ENCODE peak calls at places on chromosomes 13 and 19, in nine cellular contexts. O is GM23248; F is cardiac fibroblast; L is activated naive CD4-positive, alpha-beta T cell; E is stimulated activated CD8-positive, alpha-beta memory T cell treated with anti-CD3 and anti-CD28 coated beads, Interleukin-7, amount 100 ng/mL, for 24 hours; I is SJSA1; A is fibroblast of the aortic adventitia; Z is memory B cell; Q is body of pancreas. G is an unnamed sample.
A peak's percentile ranks its signal among the peaks of the same experiment; 100 is the strongest.

GRCh38 chr13:83880275-83881027 is 1.8 kb downstream of the SLITRK1 start:
- DNase-seq in Z (no peak), I (no peak), A (no peak), Q (no peak), E (no peak), L (no peak), F (no peak), O (no peak), G (no peak)

GRCh38 chr13:110285991-110286923 is 20.7 kb downstream of the COL4A1 start:
- DNase-seq in A (no peak), I (no peak), O (no peak), F (no peak), Z (no peak), L (no peak), Q (no peak), E (no peak), G (no peak)

GRCh38 chr19:29855087-29855486 is 43.3 kb downstream of the CCNE1 start:
- DNase-seq in E (no peak), I (no peak), Q (no peak), O (no peak), A (no peak), Z (no peak), F (no peak), L (no peak), G (no peak)

GRCh38 chr13:111211789-111212516 is 96.8 kb downstream of the ARHGEF7 start:
- DNase-seq in A (peak; percentile 50), O (no peak), I (peak; percentile 58), Z (no peak), F (no peak), E (no peak), L (no peak), Q (no peak), G (no peak)

GRCh38 chr13:52644108-52644507 is 1.9 kb downstream of the HNRNPA1L2 start:
- DNase-seq in L (no peak), Q (no peak), Z (no peak), A (no peak), I (no peak), E (no peak), O (peak; percentile 39), F (peak; percentile 13), G (no peak)

GRCh38 chr13:26475176-26476110 is 82.0 kb upstream of the WASF3 start:
- DNase-seq in L (no peak), I (no peak), F (no peak), Z (no peak), E (no peak), A (no peak), Q (no peak), O (no peak), G (no peak)

GRCh38 chr13:22758245-22758644 is 422.5 kb upstream of the SGCG start:
- DNase-seq in Q (no peak), F (no peak), Z (no peak), L (no peak), I (no peak), O (no peak), E (no peak), A (no peak), G (no peak)

GRCh38 chr13:47215741-47216140 is 318.9 kb upstream of the HTR2A start:
- DNase-seq in A (peak; percentile 86), I (peak; percentile 82), L (no peak), Q (no peak), F (peak; percentile 88), Z (no peak), O (peak; percentile 70), E (no peak), G (no peak)

GRCh38 chr13:37878496-37878895 is 8.9 kb upstream of the TRPC4 start:
- DNase-seq in Z (no peak), F (peak; percentile 15), O (peak; percentile 62), L (no peak), Q (no peak), E (no peak), I (no peak), A (no peak), G (no peak)

GRCh38 chr19:55554749-55555152 is 9.4 kb upstream of the SBK3 start:
- DNase-seq in O (no peak), L (no peak), Q (peak; percentile 16), A (no peak), F (no peak), I (no peak), Z (no peak), E (no peak), G (no peak)

GRCh38 chr19:45340232-45340898 is at the start of gene KLC3:
- DNase-seq in F (no peak), I (no peak), Z (peak; percentile 55), L (no peak), O (peak; percentile 18), Q (peak; percentile 61), A (no peak), E (no peak), G (no peak)

GRCh38 chr19:58361900-58362271 is 665 bp downstream of the ZNF497 start:
- DNase-seq in Q (peak; percentile 61), O (no peak), I (no peak), L (no peak), E (peak; percentile 20), F (peak; percentile 67), Z (no peak), A (no peak), G (peak; percentile 67)

GRCh38 chr13:62137629-62138405 is 722.2 kb upstream of the PCDH20 start:
- DNase-seq in F (no peak), A (no peak), Q (no peak), I (no peak), E (no peak), L (no peak), Z (no peak), O (no peak), G (no peak)

GRCh38 chr19:38849147-38849745 is 540 bp downstream of the HNRNPL start:
- DNase-seq in Q (peak; percentile 97), E (peak; percentile 97), A (peak; percentile 95), O (peak; percentile 98), F (peak; percentile 97), L (peak; percentile 98), Z (peak; percentile 93), I (peak; percentile 95), G (peak; percentile 93)

GRCh38 chr19:18469245-18470107 is 31.5 kb upstream of the ISYNA1 start:
- DNase-seq in Q (peak; percentile 66), F (peak; percentile 81), I (peak; percentile 46), A (peak; percentile 77), L (peak; percentile 51), O (peak; percentile 76), E (peak; percentile 41), Z (peak; percentile 66), G (peak; percentile 69)

G was measured in GM12892.